ENCODE peak calls at places on chromosome 11, in six cellular contexts. J is HepG2, F is K562, Y is H1, K is GM12878, E is SK-N-SH. S is an unnamed sample.

GRCh38 chr11:93542753-93543246 is 391 bp downstream of the SMCO4 start:
- DNase-seq in J (no peak), F (no peak), Y (peak), K (no peak), E (no peak), S (no peak)

GRCh38 chr11:32326522-32326921 is 108.8 kb downstream of the WT1 start:
- DNase-seq in K (no peak), Y (no peak), E (no peak), J (no peak), F (no peak), S (no peak)

GRCh38 chr11:7486731-7487130 is 1.4 kb downstream of the OLFML1 start:
- DNase-seq in E (no peak), K (no peak), F (no peak), J (no peak), Y (no peak), S (no peak)

GRCh38 chr11:73157141-73158010 is 15.3 kb upstream of the FCHSD2 start:
- DNase-seq in K (no peak), F (no peak), J (peak), E (peak), Y (no peak), S (no peak)

GRCh38 chr11:60343094-60343704 is 16.1 kb downstream of the MS4A6E start:
- DNase-seq in J (peak), Y (no peak), K (no peak), F (peak), E (no peak), S (no peak)

GRCh38 chr11:73404506-73405145 is 28.4 kb downstream of the RELT start:
- DNase-seq in J (no peak), K (no peak), E (no peak), F (no peak), Y (no peak), S (no peak)

GRCh38 chr11:131723088-131723487 is 352.7 kb downstream of the NTM start:
- DNase-seq in K (no peak), F (no peak), J (no peak), Y (no peak), E (no peak), S (no peak)

GRCh38 chr11:71582309-71582895 is at the start of gene KRTAP5-11:
- DNase-seq in E (no peak), Y (no peak), K (no peak), J (no peak), F (no peak), S (no peak)

GRCh38 chr11:66888282-66888681 is 31.4 kb downstream of the LRFN4 start:
- DNase-seq in K (no peak), J (no peak), E (no peak), Y (no peak), F (no peak), S (no peak)

GRCh38 chr11:69892986-69893555 is 73.9 kb upstream of the FGF3 start:
- DNase-seq in Y (no peak), J (no peak), E (peak), K (no peak), F (no peak), S (no peak)

GRCh38 chr11:3129181-3129590 is 35.9 kb downstream of the OSBPL5 start:
- DNase-seq in E (no peak), J (no peak), F (no peak), K (no peak), Y (no peak), S (no peak)

GRCh38 chr11:120832609-120833221 is 191.2 kb upstream of the TBCEL start:
- DNase-seq in E (no peak), F (no peak), K (no peak), Y (no peak), J (no peak), S (no peak)

GRCh38 chr11:45658292-45658991 is 7.0 kb downstream of the CHST1 start:
- DNase-seq in Y (peak), K (no peak), J (peak), F (peak), E (no peak), S (no peak)

GRCh38 chr11:85195934-85196333 is 431.2 kb downstream of the DLG2 start:
- DNase-seq in K (no peak), E (no peak), Y (no peak), J (no peak), F (no peak), S (no peak)

GRCh38 chr11:84626256-84626655 is 1000.9 kb downstream of the DLG2 start:
- DNase-seq in J (no peak), F (no peak), E (no peak), K (no peak), Y (no peak), S (no peak)

GRCh38 chr11:74672332-74672955 is 58.8 kb downstream of the CHRDL2 start:
- DNase-seq in K (no peak), J (no peak), F (no peak), E (no peak), Y (no peak), S (no peak)

GRCh38 chr11:117575856-117576255 is 221.2 kb downstream of the DSCAML1 start:
- DNase-seq in J (no peak), E (no peak), Y (no peak), F (no peak), K (no peak), S (no peak)

GRCh38 chr11:103659138-103659734 is 377.2 kb upstream of the DDI1 start:
- DNase-seq in E (peak), K (no peak), F (no peak), J (no peak), Y (no peak), S (no peak)

GRCh38 chr11:282630-283360 is 4.6 kb downstream of the NLRP6 start:
- DNase-seq in J (no peak), Y (peak), F (no peak), E (peak), K (no peak), S (no peak)

GRCh38 chr11:6307879-6308278 is 12.4 kb downstream of the CAVIN3 start:
- DNase-seq in F (no peak), J (no peak), E (no peak), Y (no peak), K (no peak), S (no peak)

GRCh38 chr11:70668204-70669202 is 270.2 kb downstream of the CTTN start:
- DNase-seq in F (no peak), J (no peak), K (no peak), E (no peak), Y (no peak), S (no peak)

GRCh38 chr11:78828582-78829520 is 254.2 kb upstream of the NARS2 start:
- DNase-seq in Y (no peak), K (no peak), E (no peak), J (no peak), F (no peak), S (peak)
- H3K27ac ChIP-seq in Y (no peak), K (no peak), E (peak), J (no peak), F (no peak), S (no peak)

DNA sequence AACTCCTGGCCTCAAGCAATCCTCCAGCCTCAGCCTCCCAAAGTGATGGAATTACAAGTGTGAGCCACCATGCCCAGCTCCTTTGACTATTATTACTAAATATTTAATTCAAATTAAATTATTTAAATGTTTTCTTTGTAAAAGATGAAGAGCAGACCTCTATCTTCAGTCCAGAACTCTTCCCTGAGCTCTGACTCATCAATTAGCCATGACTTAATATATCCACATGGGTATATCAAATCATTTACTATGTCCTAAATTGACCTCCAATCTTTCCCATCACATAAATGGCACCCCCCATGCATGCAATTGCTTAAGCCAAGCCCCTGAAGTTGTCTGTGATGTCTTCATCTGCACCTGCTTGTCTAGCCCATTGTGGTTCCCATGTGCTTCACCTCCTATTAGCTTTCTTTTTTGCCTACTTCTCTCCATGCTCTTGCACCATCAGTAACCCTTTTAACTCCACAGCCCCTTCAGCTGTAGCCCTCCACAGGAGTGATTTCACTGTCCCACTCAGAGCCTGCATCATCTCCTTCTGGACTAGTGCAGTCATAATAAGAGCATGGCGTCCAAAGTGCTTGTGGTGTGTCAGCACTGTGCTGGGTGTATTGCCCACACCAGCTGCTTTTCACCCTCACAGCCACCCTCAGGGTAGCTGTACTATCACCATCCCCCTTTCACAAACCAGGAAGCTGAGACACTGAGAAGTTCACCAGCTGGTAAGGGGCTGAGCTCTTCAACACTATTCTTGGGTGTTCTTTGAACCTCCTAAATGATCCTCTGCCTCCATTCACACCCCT is 11.8 kb upstream of the THY1 start:
- DNase-seq in F (no peak), Y (no peak), E (no peak), K (no peak), J (no peak), S (no peak)
- TF ChIP-seq GABPA in F (no peak), Y (no peak), E (no peak), K (no peak), J (no peak), S (no peak)

GRCh38 chr11:12801976-12802375 is 127.8 kb downstream of the TEAD1 start:
- DNase-seq in Y (no peak), E (no peak), J (no peak), F (no peak), K (no peak), S (no peak)
- H3K27ac ChIP-seq in Y (no peak), E (peak), J (peak), F (no peak), K (no peak), S (no peak)

GRCh38 chr11:90818196-90818735 is 595.4 kb upstream of the CHORDC1 start:
- DNase-seq in K (no peak), J (no peak), E (no peak), Y (no peak), F (no peak), S (no peak)

GRCh38 chr11:90823446-90823845 is 600.6 kb upstream of the CHORDC1 start:
- DNase-seq in Y (no peak), F (no peak), J (no peak), K (no peak), E (no peak), S (no peak)
- TF ChIP-seq GABPA in Y (no peak), F (no peak), J (no peak), K (no peak), E (no peak), S (no peak)

S was measured in HL-60.